ENCODE peak calls at places on chromosomes 13 and 19, in ten cellular contexts. One of them, this sample, is unnamed.

GRCh38 chr19:48341006-48341405 is 15.7 kb downstream of the EMP3 start:
- DNase-seq in SJCRH30: peak; percentile 45
- DNase-seq in suprapubic skin: no peak
- DNase-seq in activated T-cell treated with anti-CD3 and anti-CD28 coated beads for 1 hour: no peak
- DNase-seq in DMS79: peak; percentile 96
- DNase-seq in HuH-7.5: no peak
- DNase-seq in mucosa of gallbladder: no peak
- DNase-seq in CD4-positive, alpha-beta T cell: no peak
- DNase-seq in coronary artery: no peak
- DNase-seq in activated CD4-positive, alpha-beta memory T cell treated with anti-CD3 and anti-CD28 coated beads, Interleukin-2, amount 10 ng/mL, durations not matched to agents 7 days and 5 days: no peak
- DNase-seq in this sample: no peak

GRCh38 chr19:10835089-10835753 is 791 bp downstream of the TMED1 start:
- DNase-seq in HuH-7.5: peak; percentile 99
- DNase-seq in activated CD4-positive, alpha-beta memory T cell treated with anti-CD3 and anti-CD28 coated beads, Interleukin-2, amount 10 ng/mL, durations not matched to agents 7 days and 5 days: no peak
- DNase-seq in activated T-cell treated with anti-CD3 and anti-CD28 coated beads for 1 hour: no peak
- DNase-seq in SJCRH30: no peak
- DNase-seq in suprapubic skin: no peak
- DNase-seq in CD4-positive, alpha-beta T cell: no peak
- DNase-seq in mucosa of gallbladder: no peak
- DNase-seq in DMS79: no peak
- DNase-seq in coronary artery: no peak
- DNase-seq in this sample: peak; percentile 96

GRCh38 chr13:22176968-22177545 is 506.2 kb downstream of the FGF9 start:
- DNase-seq in SJCRH30: no peak
- DNase-seq in CD4-positive, alpha-beta T cell: no peak
- DNase-seq in coronary artery: no peak
- DNase-seq in mucosa of gallbladder: no peak
- DNase-seq in activated T-cell treated with anti-CD3 and anti-CD28 coated beads for 1 hour: no peak
- DNase-seq in HuH-7.5: no peak
- DNase-seq in suprapubic skin: no peak
- DNase-seq in DMS79: peak; percentile 33
- DNase-seq in activated CD4-positive, alpha-beta memory T cell treated with anti-CD3 and anti-CD28 coated beads, Interleukin-2, amount 10 ng/mL, durations not matched to agents 7 days and 5 days: no peak
- DNase-seq in this sample: no peak

GRCh38 chr13:34777914-34778303 is 164.2 kb upstream of the NBEA start:
- DNase-seq in coronary artery: no peak
- DNase-seq in SJCRH30: no peak
- DNase-seq in CD4-positive, alpha-beta T cell: no peak
- DNase-seq in mucosa of gallbladder: no peak
- DNase-seq in activated T-cell treated with anti-CD3 and anti-CD28 coated beads for 1 hour: no peak
- DNase-seq in suprapubic skin: no peak
- DNase-seq in activated CD4-positive, alpha-beta memory T cell treated with anti-CD3 and anti-CD28 coated beads, Interleukin-2, amount 10 ng/mL, durations not matched to agents 7 days and 5 days: no peak
- DNase-seq in HuH-7.5: no peak
- DNase-seq in DMS79: no peak
- DNase-seq in this sample: no peak

GRCh38 chr13:113665582-113666323 is 1.3 kb upstream of the GRK1 start:
- DNase-seq in SJCRH30: peak; percentile 2
- DNase-seq in mucosa of gallbladder: no peak
- DNase-seq in CD4-positive, alpha-beta T cell: no peak
- DNase-seq in HuH-7.5: no peak
- DNase-seq in activated CD4-positive, alpha-beta memory T cell treated with anti-CD3 and anti-CD28 coated beads, Interleukin-2, amount 10 ng/mL, durations not matched to agents 7 days and 5 days: no peak
- DNase-seq in activated T-cell treated with anti-CD3 and anti-CD28 coated beads for 1 hour: no peak
- DNase-seq in coronary artery: peak; percentile 31
- DNase-seq in DMS79: no peak
- DNase-seq in suprapubic skin: peak; percentile 74
- DNase-seq in this sample: no peak

GRCh38 chr19:12788682-12789097 is 2.6 kb upstream of the JUNB start:
- DNase-seq in coronary artery: peak; percentile 90
- DNase-seq in activated T-cell treated with anti-CD3 and anti-CD28 coated beads for 1 hour: no peak
- DNase-seq in HuH-7.5: peak; percentile 89
- DNase-seq in CD4-positive, alpha-beta T cell: no peak
- DNase-seq in DMS79: peak; percentile 64
- DNase-seq in mucosa of gallbladder: peak; percentile 72
- DNase-seq in suprapubic skin: no peak
- DNase-seq in SJCRH30: peak; percentile 94
- DNase-seq in activated CD4-positive, alpha-beta memory T cell treated with anti-CD3 and anti-CD28 coated beads, Interleukin-2, amount 10 ng/mL, durations not matched to agents 7 days and 5 days: peak; percentile 52
- DNase-seq in this sample: peak; percentile 54

GRCh38 chr13:42985312-42986175 is 6.5 kb downstream of the EPSTI1 start:
- DNase-seq in HuH-7.5: no peak
- DNase-seq in activated CD4-positive, alpha-beta memory T cell treated with anti-CD3 and anti-CD28 coated beads, Interleukin-2, amount 10 ng/mL, durations not matched to agents 7 days and 5 days: no peak
- DNase-seq in mucosa of gallbladder: peak; percentile 51
- DNase-seq in activated T-cell treated with anti-CD3 and anti-CD28 coated beads for 1 hour: no peak
- DNase-seq in suprapubic skin: no peak
- DNase-seq in CD4-positive, alpha-beta T cell: no peak
- DNase-seq in SJCRH30: no peak
- DNase-seq in DMS79: no peak
- DNase-seq in coronary artery: no peak
- DNase-seq in this sample: no peak

GRCh38 chr19:8023371-8023770 is 17.9 kb upstream of the ELAVL1 start:
- DNase-seq in SJCRH30: no peak
- DNase-seq in CD4-positive, alpha-beta T cell: no peak
- DNase-seq in suprapubic skin: no peak
- DNase-seq in DMS79: no peak
- DNase-seq in activated T-cell treated with anti-CD3 and anti-CD28 coated beads for 1 hour: no peak
- DNase-seq in coronary artery: no peak
- DNase-seq in mucosa of gallbladder: no peak
- DNase-seq in activated CD4-positive, alpha-beta memory T cell treated with anti-CD3 and anti-CD28 coated beads, Interleukin-2, amount 10 ng/mL, durations not matched to agents 7 days and 5 days: no peak
- DNase-seq in HuH-7.5: no peak
- DNase-seq in this sample: no peak

GRCh38 chr19:35856001-35856400 is 710 bp upstream of the KIRREL2 start:
- DNase-seq in activated T-cell treated with anti-CD3 and anti-CD28 coated beads for 1 hour: no peak
- DNase-seq in mucosa of gallbladder: no peak
- DNase-seq in activated CD4-positive, alpha-beta memory T cell treated with anti-CD3 and anti-CD28 coated beads, Interleukin-2, amount 10 ng/mL, durations not matched to agents 7 days and 5 days: no peak
- DNase-seq in CD4-positive, alpha-beta T cell: no peak
- DNase-seq in DMS79: no peak
- DNase-seq in SJCRH30: no peak
- DNase-seq in HuH-7.5: no peak
- DNase-seq in coronary artery: no peak
- DNase-seq in suprapubic skin: no peak
- DNase-seq in this sample: no peak

GRCh38 chr13:100517706-100518105 is 70.9 kb downstream of the GGACT start:
- DNase-seq in HuH-7.5: no peak
- DNase-seq in activated T-cell treated with anti-CD3 and anti-CD28 coated beads for 1 hour: no peak
- DNase-seq in DMS79: no peak
- DNase-seq in SJCRH30: no peak
- DNase-seq in mucosa of gallbladder: no peak
- DNase-seq in activated CD4-positive, alpha-beta memory T cell treated with anti-CD3 and anti-CD28 coated beads, Interleukin-2, amount 10 ng/mL, durations not matched to agents 7 days and 5 days: peak; percentile 26
- DNase-seq in suprapubic skin: no peak
- DNase-seq in coronary artery: no peak
- DNase-seq in CD4-positive, alpha-beta T cell: no peak
- DNase-seq in this sample: no peak

GRCh38 chr19:46081928-46082727 is 41.3 kb upstream of the IGFL4 start:
- DNase-seq in mucosa of gallbladder: peak; percentile 20
- DNase-seq in activated CD4-positive, alpha-beta memory T cell treated with anti-CD3 and anti-CD28 coated beads, Interleukin-2, amount 10 ng/mL, durations not matched to agents 7 days and 5 days: no peak
- DNase-seq in CD4-positive, alpha-beta T cell: no peak
- DNase-seq in suprapubic skin: no peak
- DNase-seq in HuH-7.5: peak; percentile 51
- DNase-seq in SJCRH30: peak; percentile 30
- DNase-seq in DMS79: no peak
- DNase-seq in coronary artery: no peak
- DNase-seq in activated T-cell treated with anti-CD3 and anti-CD28 coated beads for 1 hour: no peak
- DNase-seq in this sample: no peak

GRCh38 chr19:2514981-2515518 is 39.1 kb downstream of the GADD45B start:
- DNase-seq in activated CD4-positive, alpha-beta memory T cell treated with anti-CD3 and anti-CD28 coated beads, Interleukin-2, amount 10 ng/mL, durations not matched to agents 7 days and 5 days: no peak
- DNase-seq in coronary artery: no peak
- DNase-seq in DMS79: no peak
- DNase-seq in activated T-cell treated with anti-CD3 and anti-CD28 coated beads for 1 hour: no peak
- DNase-seq in HuH-7.5: no peak
- DNase-seq in CD4-positive, alpha-beta T cell: no peak
- DNase-seq in SJCRH30: no peak
- DNase-seq in mucosa of gallbladder: no peak
- DNase-seq in suprapubic skin: no peak
- DNase-seq in this sample: no peak

GRCh38 chr13:97273341-97273831 is 51.3 kb downstream of the MBNL2 start:
- DNase-seq in suprapubic skin: no peak
- DNase-seq in HuH-7.5: no peak
- DNase-seq in coronary artery: no peak
- DNase-seq in mucosa of gallbladder: no peak
- DNase-seq in DMS79: no peak
- DNase-seq in activated T-cell treated with anti-CD3 and anti-CD28 coated beads for 1 hour: no peak
- DNase-seq in activated CD4-positive, alpha-beta memory T cell treated with anti-CD3 and anti-CD28 coated beads, Interleukin-2, amount 10 ng/mL, durations not matched to agents 7 days and 5 days: no peak
- DNase-seq in SJCRH30: no peak
- DNase-seq in CD4-positive, alpha-beta T cell: no peak
- DNase-seq in this sample: no peak

GRCh38 chr19:46206176-46206575 is 23.4 kb upstream of the IGFL1 start:
- DNase-seq in coronary artery: no peak
- DNase-seq in HuH-7.5: no peak
- DNase-seq in mucosa of gallbladder: no peak
- DNase-seq in CD4-positive, alpha-beta T cell: no peak
- DNase-seq in SJCRH30: no peak
- DNase-seq in suprapubic skin: no peak
- DNase-seq in DMS79: no peak
- DNase-seq in activated CD4-positive, alpha-beta memory T cell treated with anti-CD3 and anti-CD28 coated beads, Interleukin-2, amount 10 ng/mL, durations not matched to agents 7 days and 5 days: no peak
- DNase-seq in activated T-cell treated with anti-CD3 and anti-CD28 coated beads for 1 hour: no peak
- DNase-seq in this sample: no peak

GRCh38 chr19:34734601-34735103 is 609 bp downstream of the ZNF181 start:
- DNase-seq in activated T-cell treated with anti-CD3 and anti-CD28 coated beads for 1 hour: no peak
- DNase-seq in SJCRH30: no peak
- DNase-seq in suprapubic skin: no peak
- DNase-seq in mucosa of gallbladder: peak; percentile 38
- DNase-seq in HuH-7.5: peak; percentile 14
- DNase-seq in coronary artery: no peak
- DNase-seq in CD4-positive, alpha-beta T cell: no peak
- DNase-seq in DMS79: no peak
- DNase-seq in activated CD4-positive, alpha-beta memory T cell treated with anti-CD3 and anti-CD28 coated beads, Interleukin-2, amount 10 ng/mL, durations not matched to agents 7 days and 5 days: no peak
- DNase-seq in this sample: no peak